ENCODE peak calls at places on chromosomes 13 and 19, in six cellular contexts. H, W, M, P, Z and J are unnamed samples.

GRCh38 chr19:41575998-41576397 is at the start of gene CEACAM21:
- DNase-seq in M (no peak), H (peak; percentile 67), P (no peak), Z (peak; percentile 53), W (no peak), J (peak; percentile 68)

GRCh38 chr19:31000913-31001312 is 348.3 kb downstream of the TSHZ3 start:
- DNase-seq in W (no peak), P (no peak), M (no peak), H (no peak), Z (no peak), J (no peak)

GRCh38 chr13:21744149-21744548 is 73.3 kb downstream of the FGF9 start:
- DNase-seq in Z (no peak), H (no peak), P (no peak), W (no peak), M (no peak), J (no peak)

GRCh38 chr13:95676100-95676774 is 702 bp upstream of the DNAJC3 start:
- DNase-seq in P (no peak), W (peak; percentile 22), Z (peak; percentile 10), H (peak; percentile 36), M (peak; percentile 77), J (no peak)

GRCh38 chr19:15213715-15214381 is 13.1 kb upstream of the NOTCH3 start:
- DNase-seq in M (peak; percentile 32), H (no peak), Z (peak; percentile 88), P (peak; percentile 83), W (no peak), J (no peak)

GRCh38 chr13:44908266-44908665 is 81.0 kb downstream of the NUFIP1 start:
- DNase-seq in H (peak; percentile 28), Z (no peak), P (no peak), M (no peak), W (no peak), J (no peak)

GRCh38 chr13:23377603-23378002 is 55.9 kb downstream of the SACS start:
- DNase-seq in H (no peak), W (no peak), Z (no peak), M (no peak), P (no peak), J (no peak)

GRCh38 chr13:94254737-94255136 is 224.7 kb downstream of the DCT start:
- DNase-seq in W (no peak), H (no peak), Z (no peak), M (no peak), P (no peak), J (no peak)

GRCh38 chr13:29411493-29411892 is 184.0 kb downstream of the SLC7A1 start:
- DNase-seq in M (no peak), P (no peak), Z (no peak), H (no peak), W (no peak), J (no peak)

GRCh38 chr13:30156826-30157615 is 150.3 kb downstream of the KATNAL1 start:
- DNase-seq in M (no peak), Z (no peak), W (no peak), H (no peak), P (no peak), J (no peak)

GRCh38 chr13:102152790-102153189 is 249.1 kb downstream of the FGF14 start:
- DNase-seq in Z (no peak), H (no peak), P (no peak), W (no peak), M (no peak), J (no peak)

GRCh38 chr19:32203161-32203560 is 142.2 kb upstream of the ZNF507 start:
- DNase-seq in W (no peak), H (no peak), M (no peak), Z (no peak), P (no peak), J (no peak)

GRCh38 chr13:112619730-112620639 is 32.0 kb upstream of the TUBGCP3 start:
- DNase-seq in M (peak; percentile 85), H (no peak), P (no peak), Z (no peak), W (peak; percentile 38), J (no peak)

GRCh38 chr13:32428581-32429072 is 697 bp upstream of the N4BP2L1 start:
- DNase-seq in W (no peak), Z (no peak), P (no peak), M (no peak), H (peak; percentile 27), J (no peak)

GRCh38 chr13:20997301-20998061 is 63.9 kb downstream of the LATS2 start:
- DNase-seq in P (no peak), M (peak; percentile 75), Z (peak; percentile 36), W (no peak), H (peak; percentile 17), J (no peak)

GRCh38 chr19:23547156-23547555 is 139.9 kb downstream of the ZNF675 start:
- DNase-seq in Z (no peak), P (no peak), W (no peak), H (no peak), M (no peak), J (no peak)

GRCh38 chr13:44576396-44577235 is 486 bp upstream of the TSC22D1 start:
- DNase-seq in P (peak; percentile 24), W (no peak), H (no peak), M (no peak), Z (no peak), J (peak; percentile 42)

GRCh38 chr19:13986348-13986904 is 19.7 kb downstream of the RFX1 start:
- DNase-seq in M (peak; percentile 85), H (peak; percentile 84), P (peak; percentile 67), W (no peak), Z (peak; percentile 90), J (peak; percentile 96)

GRCh38 chr13:30394798-30395191 is 27.5 kb upstream of the UBE2L5 start:
- DNase-seq in W (no peak), P (no peak), H (no peak), Z (no peak), M (no peak), J (no peak)

GRCh38 chr13:33728271-33729037 is 89.5 kb upstream of the RFC3 start:
- DNase-seq in M (no peak), P (no peak), W (no peak), H (no peak), Z (peak; percentile 56), J (no peak)

GRCh38 chr13:59356607-59357006 is 807.1 kb downstream of the DIAPH3 start:
- DNase-seq in Z (peak; percentile 93), W (no peak), H (peak; percentile 16), M (no peak), P (no peak), J (no peak)

GRCh38 chr19:40578442-40578908 is 1.8 kb downstream of the SHKBP1 start:
- DNase-seq in M (peak; percentile 96), W (no peak), Z (peak; percentile 47), H (no peak), P (no peak), J (no peak)

GRCh38 chr19:18526316-18526715 is 4.4 kb upstream of the ELL start:
- DNase-seq in Z (no peak), M (no peak), P (no peak), W (peak; percentile 26), H (no peak), J (no peak)

GRCh38 chr13:24355103-24355502 is 45.7 kb downstream of the C1QTNF9 start:
- DNase-seq in P (no peak), W (no peak), M (no peak), H (no peak), Z (no peak), J (no peak)

GRCh38 chr19:40689339-40690049 is 957 bp downstream of the NUMBL start:
- DNase-seq in M (peak; percentile 47), Z (peak; percentile 44), H (no peak), P (no peak), W (no peak), J (peak; percentile 65)

GRCh38 chr13:94947965-94948371 is 235.6 kb upstream of the SOX21 start:
- DNase-seq in P (no peak), M (peak; percentile 50), Z (no peak), W (no peak), H (no peak), J (no peak)

GRCh38 chr13:112056739-112057433 is 10.1 kb upstream of the SOX1 start:
- DNase-seq in P (no peak), H (no peak), Z (no peak), W (no peak), M (peak; percentile 63), J (no peak)

GRCh38 chr19:2715470-2716274 is 5.5 kb downstream of the DIRAS1 start:
- DNase-seq in M (no peak), W (no peak), Z (no peak), P (no peak), H (no peak), J (no peak)

GRCh38 chr19:42442833-42443232 is at the start of gene CXCL17:
- DNase-seq in W (no peak), P (no peak), H (no peak), M (no peak), Z (no peak), J (no peak)

GRCh38 chr19:10173527-10173926 is 21.2 kb downstream of the DNMT1 start:
- DNase-seq in H (no peak), Z (no peak), W (no peak), M (no peak), P (no peak), J (no peak)

GRCh38 chr13:42814868-42815267 is 33.5 kb downstream of the FAM216B start:
- DNase-seq in H (no peak), Z (no peak), P (no peak), W (no peak), M (no peak), J (no peak)

GRCh38 chr13:99321709-99322108 is 14.5 kb upstream of the GPR183 start:
- DNase-seq in H (no peak), P (no peak), M (no peak), W (no peak), Z (no peak), J (no peak)
- H3K4me1 ChIP-seq in H (no peaks in the 10 kb centered on the region), P (peaks cover 37% of the 10 kb centered on the region), M (no peaks in the 10 kb centered on the region), W (peaks cover 69% of the 10 kb centered on the region), Z (no peaks in the 10 kb centered on the region), J (peaks cover 57% of the 10 kb centered on the region)

DNA sequence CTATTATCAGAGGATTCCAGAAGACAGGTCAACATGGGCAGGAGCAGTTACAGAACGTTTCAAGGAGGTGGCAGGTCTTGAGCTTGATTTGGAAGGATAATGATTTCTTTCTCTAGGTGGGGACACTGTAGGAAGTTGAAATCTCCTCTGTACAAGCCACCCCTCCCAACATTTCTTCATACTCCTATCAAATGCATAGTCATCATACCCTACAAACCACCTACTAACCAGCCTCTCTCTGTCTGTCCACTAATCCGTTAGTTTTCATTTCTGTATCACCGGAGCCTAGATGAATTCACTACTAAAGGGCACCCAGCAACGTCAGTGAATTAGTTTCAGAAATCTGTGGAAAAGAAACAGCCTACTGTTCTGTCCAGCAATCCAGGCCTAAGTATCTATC is 1.3 kb downstream of the ATP7B start:
- DNase-seq in H (no peak), W (no peak), M (no peak), Z (no peak), P (no peak), J (no peak)
- H3K4me3 ChIP-seq in H (no peak overlapping the region), W (no peak overlapping the region), M (peak overlapping the region; percentile 86), Z (peak overlapping the region; percentile 96), P (no peak overlapping the region), J (no peak overlapping the region)

DNA sequence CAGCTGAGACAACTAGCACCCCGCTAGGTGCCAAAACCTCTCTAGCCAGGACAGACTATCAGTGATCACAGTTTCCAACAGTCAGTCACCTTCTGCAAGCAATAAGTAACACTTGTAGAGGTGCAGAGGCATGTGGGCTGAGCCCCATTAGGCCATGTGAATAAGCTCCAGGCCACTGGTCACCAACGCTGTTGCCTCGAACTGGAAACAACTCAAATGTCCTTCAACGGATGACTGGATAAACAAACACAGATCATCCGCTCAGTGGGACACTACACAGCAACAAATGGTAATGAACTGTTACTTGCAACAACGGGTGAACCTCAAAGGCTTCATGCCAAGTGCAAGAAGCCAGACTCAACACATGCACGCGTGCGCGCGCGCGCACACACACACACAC is 27.5 kb upstream of the TMEM160 start:
- DNase-seq in M (no peak), H (no peak), Z (no peak), W (no peak), P (no peak), J (no peak)
- H3K36me3 ChIP-seq in M (peaks cover 18% of the 10 kb centered on the region), H (peaks cover 12% of the 10 kb centered on the region), Z (peaks cover 53% of the 10 kb centered on the region), W (peaks cover 21% of the 10 kb centered on the region), P (peaks cover 32% of the 10 kb centered on the region), J (peaks cover 37% of the 10 kb centered on the region)

GRCh38 chr19:46350029-46350757 is 3.3 kb downstream of the PPP5C start:
- DNase-seq in H (peak; percentile 59), M (no peak), P (no peak), W (no peak), Z (no peak), J (no peak)
- H3K4me1 ChIP-seq in H (peaks cover 42% of the 10 kb centered on the region), M (peaks cover 26% of the 10 kb centered on the region), P (peaks cover 49% of the 10 kb centered on the region), W (no peaks in the 10 kb centered on the region), Z (peaks cover 57% of the 10 kb centered on the region), J (peaks cover 53% of the 10 kb centered on the region)